ENCODE peak calls at places on chromosomes 13 and 19, in six cellular contexts. N is D721Med, J is fibroblast of villous mesenchyme, Q is right lobe of liver, U is SW 1271, A is NCI-H1092 treated with DMSO at 0.1 percent for 48 hours. K is an unnamed sample.

GRCh38 chr19:55257461-55258411 is 1.1 kb downstream of the PPP6R1 start:
- DNase-seq in J (no peak), A (no peak), Q (no peak), U (no peak), N (no peak), K (no peak)

GRCh38 chr13:68944272-68944671 is 1163.4 kb upstream of the ATXN8OS start:
- DNase-seq in A (no peak), U (no peak), Q (no peak), J (no peak), N (no peak), K (no peak)

GRCh38 chr13:45851171-45851889 is at the start of gene SIAH3:
- DNase-seq in N (peak), Q (no peak), A (peak), U (no peak), J (peak), K (no peak)

GRCh38 chr13:31945202-31945978 is 86.2 kb upstream of the FRY start:
- DNase-seq in J (peak), Q (peak), U (no peak), A (peak), N (no peak), K (no peak)

GRCh38 chr19:19403373-19403901 is 2.0 kb upstream of the GATAD2A start:
- DNase-seq in N (no peak), U (no peak), J (peak), Q (no peak), A (no peak), K (peak)

GRCh38 chr13:26562538-26562890 is 5.0 kb downstream of the WASF3 start:
- DNase-seq in N (no peak), A (no peak), U (no peak), Q (no peak), J (no peak), K (no peak)

GRCh38 chr13:30551194-30551593 is 66.5 kb upstream of the USPL1 start:
- DNase-seq in A (no peak), Q (no peak), N (no peak), J (peak), U (no peak), K (peak)

GRCh38 chr19:7916137-7916907 is 1.7 kb downstream of the TGFBR3L start:
- DNase-seq in A (no peak), Q (peak), J (peak), U (no peak), N (no peak), K (no peak)

GRCh38 chr19:56839665-56840451 is 668 bp downstream of the PEG3 start:
- DNase-seq in Q (peak), N (no peak), J (peak), U (no peak), A (no peak), K (no peak)

GRCh38 chr13:30774214-30774730 is 38.9 kb downstream of the ALOX5AP start:
- DNase-seq in A (no peak), Q (no peak), N (no peak), J (no peak), U (no peak), K (no peak)

GRCh38 chr19:57688011-57688763 is 6.4 kb downstream of the ZNF551 start:
- DNase-seq in A (no peak), J (no peak), N (no peak), U (no peak), Q (no peak), K (no peak)

GRCh38 chr19:30255783-30256509 is 116.2 kb upstream of the ZNF536 start:
- DNase-seq in A (no peak), U (no peak), N (no peak), Q (no peak), J (no peak), K (no peak)

GRCh38 chr13:40064723-40065122 is 409.3 kb downstream of the COG6 start:
- DNase-seq in Q (no peak), N (no peak), A (no peak), J (peak), U (no peak), K (no peak)

GRCh38 chr13:109408596-109409382 is 377.6 kb downstream of the IRS2 start:
- DNase-seq in N (no peak), U (no peak), Q (no peak), J (peak), A (no peak), K (no peak)

GRCh38 chr13:30835442-30835841 is 70.6 kb upstream of the MEDAG start:
- DNase-seq in J (peak), Q (no peak), U (no peak), A (no peak), N (no peak), K (no peak)

GRCh38 chr19:17109962-17110598 is 34.5 kb downstream of the MYO9B start:
- DNase-seq in N (no peak), A (no peak), J (no peak), U (no peak), Q (peak), K (no peak)

GRCh38 chr19:42601811-42602443 is 7.2 kb upstream of the CEACAM8 start:
- DNase-seq in U (no peak), N (no peak), J (peak), A (no peak), Q (no peak), K (no peak)

GRCh38 chr19:11278670-11279069 is 16.3 kb upstream of the DOCK6 start:
- DNase-seq in J (no peak), A (no peak), U (no peak), N (no peak), Q (no peak), K (no peak)

GRCh38 chr19:50933640-50934039 is 19.2 kb downstream of the KLK5 start:
- DNase-seq in J (peak), U (no peak), N (no peak), Q (no peak), A (no peak), K (no peak)

GRCh38 chr13:59459972-59460371 is 703.8 kb downstream of the DIAPH3 start:
- DNase-seq in N (no peak), Q (no peak), A (no peak), J (no peak), U (no peak), K (no peak)

GRCh38 chr13:99894835-99895427 is 76.6 kb downstream of the ZIC5 start:
- DNase-seq in A (no peak), U (no peak), Q (no peak), N (no peak), J (no peak), K (no peak)

GRCh38 chr13:49098198-49098597 is 121.9 kb upstream of the MLNR start:
- DNase-seq in N (no peak), U (no peak), J (peak), A (no peak), Q (no peak), K (peak)

GRCh38 chr19:5292843-5293606 is 47.6 kb downstream of the PTPRS start:
- DNase-seq in N (peak), J (peak), A (peak), Q (peak), U (peak), K (peak)

GRCh38 chr19:40610396-40611064 is 9.4 kb downstream of the LTBP4 start:
- DNase-seq in A (no peak), J (no peak), U (no peak), Q (no peak), N (no peak), K (no peak)

GRCh38 chr13:77506874-77507273 is 28.6 kb upstream of the SCEL start:
- DNase-seq in J (no peak), Q (no peak), U (peak), N (no peak), A (no peak), K (no peak)

GRCh38 chr19:15702590-15702930 is 25.3 kb upstream of the OR10H2 start:
- DNase-seq in N (no peak), J (peak), U (no peak), Q (peak), A (peak), K (no peak)

GRCh38 chr19:2582984-2583956 is 107.3 kb downstream of the GADD45B start:
- DNase-seq in Q (no peak), A (no peak), J (no peak), U (no peak), N (no peak), K (no peak)

GRCh38 chr13:108629353-108629752 is at the start of gene MYO16:
- DNase-seq in A (no peak), U (no peak), N (no peak), Q (no peak), J (no peak), K (no peak)

GRCh38 chr13:51311957-51312520 is 27.5 kb upstream of the SERPINE3 start:
- DNase-seq in Q (no peak), J (no peak), U (no peak), A (no peak), N (no peak), K (no peak)

GRCh38 chr19:10295305-10295846 is 5.6 kb downstream of the ICAM5 start:
- DNase-seq in U (no peak), N (no peak), A (no peak), Q (peak), J (peak), K (no peak)

GRCh38 chr19:45973564-45974338 is at the start of gene NOVA2:
- DNase-seq in Q (peak), J (peak), A (peak), U (no peak), N (peak), K (no peak)

GRCh38 chr19:8305798-8306197 is 2.4 kb downstream of the CD320 start:
- DNase-seq in Q (no peak), J (no peak), U (no peak), N (no peak), A (no peak), K (no peak)

GRCh38 chr13:78876915-78877549 is 218.1 kb upstream of the OBI1 start:
- DNase-seq in A (no peak), Q (no peak), N (no peak), U (no peak), J (no peak), K (no peak)

GRCh38 chr13:33744589-33745369 is 73.2 kb upstream of the RFC3 start:
- DNase-seq in N (no peak), A (peak), J (no peak), U (no peak), Q (no peak), K (no peak)

GRCh38 chr13:52128714-52129700 is at the start of gene NEK5:
- DNase-seq in A (peak), Q (peak), N (peak), J (peak), U (no peak), K (peak)

GRCh38 chr13:50761406-50761805 is 82.1 kb downstream of the DLEU7 start:
- DNase-seq in U (no peak), A (no peak), J (no peak), Q (no peak), N (no peak), K (no peak)

GRCh38 chr13:76667551-76667950 is 218.7 kb downstream of the KCTD12 start:
- DNase-seq in J (peak), U (no peak), N (no peak), A (peak), Q (no peak), K (peak)

K was measured in amniotic stem cell.